ENCODE peak calls at places on chromosomes 16 and 17, in seven cellular contexts. U, X, L, B, V, C and I are unnamed samples.

GRCh38 chr16:51831595-51832352 is 680.7 kb upstream of the SALL1 start:
- DNase-seq in V (no peak), B (no peak), X (no peak), C (no peak), U (no peak), L (no peak), I (no peak)

GRCh38 chr16:66166451-66166850 is 200.0 kb upstream of the CDH5 start:
- DNase-seq in C (no peak), B (no peak), X (no peak), U (no peak), L (no peak), V (no peak), I (peak; percentile 48)

GRCh38 chr17:78839762-78840529 is 668 bp downstream of the USP36 start:
- DNase-seq in X (no peak), V (peak; percentile 82), U (peak; percentile 46), L (no peak), C (peak; percentile 45), B (peak; percentile 51), I (peak; percentile 34)

GRCh38 chr16:27302126-27302525 is 11.6 kb upstream of the IL4R start:
- DNase-seq in L (no peak), B (no peak), U (no peak), C (no peak), V (no peak), X (no peak), I (peak; percentile 5)

GRCh38 chr16:53529529-53529928 is 26.5 kb upstream of the AKTIP start:
- DNase-seq in U (no peak), V (no peak), X (no peak), C (no peak), L (no peak), B (no peak), I (no peak)

GRCh38 chr16:22815863-22816262 is 1.9 kb downstream of the HS3ST2 start:
- DNase-seq in V (no peak), L (no peak), X (no peak), B (no peak), C (no peak), U (no peak), I (no peak)

GRCh38 chr17:56478836-56479447 is 114.6 kb upstream of the NOG start:
- DNase-seq in U (no peak), B (no peak), V (no peak), C (no peak), L (no peak), X (no peak), I (no peak)

GRCh38 chr16:30722443-30722842 is 23.5 kb downstream of the SRCAP start:
- DNase-seq in B (no peak), V (peak; percentile 39), L (no peak), X (no peak), U (no peak), C (no peak), I (no peak)

GRCh38 chr16:53022374-53022773 is 30.3 kb downstream of the CHD9NB start:
- DNase-seq in C (peak; percentile 31), V (no peak), U (no peak), X (no peak), B (peak; percentile 39), L (no peak), I (no peak)

GRCh38 chr17:50986989-50987660 is 121.0 kb upstream of the TOB1 start:
- DNase-seq in X (no peak), V (no peak), U (no peak), B (no peak), L (no peak), C (no peak), I (no peak)

GRCh38 chr16:89053725-89054029 is 40.0 kb upstream of the ACSF3 start:
- DNase-seq in V (no peak), U (no peak), X (no peak), L (no peak), C (no peak), B (no peak), I (no peak)

GRCh38 chr16:65278874-65279273 is 157.0 kb upstream of the CDH11 start:
- DNase-seq in B (no peak), L (no peak), C (no peak), V (no peak), U (no peak), X (no peak), I (no peak)

GRCh38 chr17:56317351-56318208 is 164.3 kb downstream of the ANKFN1 start:
- DNase-seq in C (no peak), X (no peak), U (no peak), V (no peak), B (no peak), L (no peak), I (no peak)

GRCh38 chr17:9239260-9239820 is 218.0 kb downstream of the NTN1 start:
- DNase-seq in C (peak; percentile 43), X (no peak), B (peak; percentile 27), V (no peak), L (no peak), U (no peak), I (no peak)

GRCh38 chr16:12092347-12092882 is 115.9 kb downstream of the SNX29 start:
- DNase-seq in B (no peak), U (peak; percentile 50), C (no peak), V (no peak), X (peak; percentile 57), L (no peak), I (peak; percentile 21)

GRCh38 chr17:76382305-76382802 is 2.1 kb upstream of the SPHK1 start:
- DNase-seq in U (peak; percentile 45), B (no peak), X (no peak), C (peak; percentile 68), L (peak; percentile 54), V (peak; percentile 73), I (no peak)

GRCh38 chr17:83064021-83064731 is 15.2 kb upstream of the METRNL start:
- DNase-seq in L (peak; percentile 10), V (peak; percentile 51), C (peak; percentile 17), B (peak; percentile 24), U (peak; percentile 30), X (no peak), I (no peak)

DNA sequence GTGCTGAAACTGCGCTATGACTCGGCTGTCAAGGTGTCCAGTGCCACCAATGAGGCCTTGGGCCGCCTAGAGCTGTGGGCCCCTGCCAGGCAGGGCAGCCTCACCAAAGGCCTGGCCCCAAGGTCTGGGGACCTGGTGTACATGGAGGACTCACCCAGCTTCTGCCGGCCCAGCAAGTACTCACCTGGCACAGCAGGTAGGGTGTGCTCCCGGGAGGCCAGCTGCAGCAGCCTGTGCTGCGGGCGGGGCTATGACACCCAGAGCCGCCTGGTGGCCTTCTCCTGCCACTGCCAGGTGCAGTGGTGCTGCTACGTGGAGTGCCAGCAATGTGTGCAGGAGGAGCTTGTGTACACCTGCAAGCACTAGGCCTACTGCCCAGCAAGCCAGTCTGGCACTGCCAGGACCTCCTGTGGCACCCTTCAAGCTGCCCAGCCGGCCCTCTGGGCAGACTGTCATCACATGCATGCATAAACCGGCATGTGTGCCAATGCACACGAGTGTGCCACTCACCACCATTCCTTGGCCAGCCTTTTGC is 25.0 kb downstream of the WNT9B start:
- DNase-seq in V (peak; percentile 84), X (no peak), B (peak; percentile 86), L (no peak), C (peak; percentile 95), U (no peak), I (no peak)
- TF ChIP-seq CTCF in V (peak; percentile 85), X (peak; percentile 31), B (peak; percentile 54), L (peak; percentile 20), C (peak; percentile 77), U (peak; percentile 23), I (no peak)

GRCh38 chr17:15029469-15029868 is 235.7 kb downstream of the PMP22 start:
- DNase-seq in B (no peak), X (no peak), U (no peak), C (no peak), L (no peak), V (no peak), I (no peak)
- TF ChIP-seq CTCF in B (no peak), X (no peak), U (no peak), C (no peak), L (no peak), V (no peak), I (no peak)

GRCh38 chr16:67807148-67807682 is 526 bp downstream of the TSNAXIP1 start:
- DNase-seq in B (no peak), U (no peak), X (no peak), C (no peak), L (no peak), V (no peak), I (no peak)
- TF ChIP-seq CTCF in B (no peak), U (no peak), X (no peak), C (no peak), L (no peak), V (no peak), I (no peak)

DNA sequence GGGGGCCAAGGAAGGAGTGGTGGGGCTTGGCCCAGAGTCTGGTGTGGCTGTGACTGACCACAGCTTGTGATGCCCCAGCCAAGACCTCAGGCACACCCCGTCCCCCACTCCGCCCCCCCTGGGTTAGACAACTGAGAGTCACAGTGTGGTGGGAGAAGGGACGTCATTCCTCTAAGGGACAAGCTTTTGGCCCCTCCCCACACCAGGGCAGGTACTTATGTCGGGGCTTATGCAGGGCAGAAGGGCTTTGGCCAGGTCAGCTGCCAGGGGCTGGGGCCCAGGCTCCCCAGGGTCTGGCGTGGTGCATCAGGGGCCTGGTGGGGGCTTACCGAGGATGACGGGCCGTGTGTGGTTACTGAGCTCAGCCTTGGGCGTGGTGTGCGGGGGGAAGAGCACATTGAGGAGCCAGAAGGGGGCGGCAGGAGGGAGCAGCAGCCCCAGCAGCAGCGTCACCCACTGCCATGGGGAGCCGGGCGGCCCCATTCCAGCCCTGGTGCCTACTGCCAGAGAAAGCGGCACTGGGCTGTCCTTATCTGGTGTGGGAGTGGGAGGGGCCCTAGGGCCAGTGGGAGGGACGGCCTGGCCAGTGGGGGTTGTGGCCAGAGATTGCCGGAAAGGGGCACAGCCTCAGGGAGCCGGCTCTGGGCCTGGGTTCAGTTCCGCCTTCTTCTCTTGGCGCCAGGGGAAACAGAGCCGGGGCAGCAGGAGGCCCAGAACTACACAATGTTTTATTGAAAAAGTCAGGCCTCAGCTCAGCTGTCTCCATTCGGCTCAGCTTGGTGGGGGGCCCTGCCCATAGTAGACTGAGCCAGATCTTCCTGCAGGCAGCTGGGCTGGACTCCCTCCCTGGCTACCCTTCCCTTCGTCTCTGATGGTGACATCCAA is at the start of gene LCAT:
- DNase-seq in V (no peak), U (no peak), X (no peak), L (peak; percentile 64), C (no peak), B (peak; percentile 72), I (peak; percentile 94)
- TF ChIP-seq CTCF in V (no peak), U (no peak), X (no peak), L (no peak), C (no peak), B (no peak), I (no peak)

GRCh38 chr17:18087610-18088491 is at the start of gene DRG2:
- DNase-seq in C (peak; percentile 95), L (peak; percentile 87), B (peak; percentile 96), U (peak; percentile 89), X (peak; percentile 40), V (peak; percentile 94), I (peak; percentile 94)

GRCh38 chr17:18089613-18090012 is 1.9 kb downstream of the DRG2 start:
- DNase-seq in X (no peak), L (no peak), B (no peak), U (no peak), C (no peak), V (no peak), I (no peak)

GRCh38 chr17:18094409-18094807 is 6.7 kb downstream of the DRG2 start:
- DNase-seq in C (no peak), X (no peak), U (no peak), B (no peak), L (no peak), V (no peak), I (no peak)

GRCh38 chr17:18099516-18099915 is 9.0 kb upstream of the MYO15A start:
- DNase-seq in C (no peak), V (no peak), L (no peak), U (no peak), X (no peak), B (no peak), I (no peak)

GRCh38 chr17:18093616-18094408 is 6.1 kb downstream of the DRG2 start:
- DNase-seq in X (no peak), C (no peak), V (no peak), L (no peak), U (no peak), B (no peak), I (peak; percentile 40)
- TF ChIP-seq CTCF in X (peak; percentile 36), C (no peak), V (no peak), L (no peak), U (no peak), B (no peak), I (no peak)